ENCODE peak calls at places on chromosomes 12 and 14, in eight cellular contexts. J, C, Z, F, S, Q, P and G are unnamed samples.
A peak's percentile ranks its signal among the peaks of the same experiment; 100 is the strongest.

GRCh38 chr12:120944645-120945217 is 33.6 kb upstream of the HNF1A start:
- DNase-seq in S (no peak), C (no peak), P (peak; percentile 31), Z (peak; percentile 68), J (no peak), F (peak; percentile 77), Q (peak; percentile 66), G (peak; percentile 71)

GRCh38 chr12:13386269-13387039 is 189.9 kb downstream of the EMP1 start:
- DNase-seq in Q (no peak), S (no peak), J (no peak), Z (no peak), F (no peak), P (no peak), C (no peak), G (no peak)

GRCh38 chr12:4307593-4308333 is 13.2 kb upstream of the TIGAR start:
- DNase-seq in C (peak; percentile 97), S (peak; percentile 95), J (peak; percentile 83), P (peak; percentile 76), Q (no peak), F (peak; percentile 92), Z (peak; percentile 78), G (no peak)

GRCh38 chr14:30005114-30005698 is 77.6 kb upstream of the PRKD1 start:
- DNase-seq in J (no peak), P (peak; percentile 36), F (peak; percentile 30), C (no peak), Z (no peak), Q (no peak), S (peak; percentile 12), G (no peak)

GRCh38 chr12:117367006-117367638 is 5.7 kb upstream of the NOS1 start:
- DNase-seq in Q (peak; percentile 31), S (no peak), C (no peak), F (peak; percentile 93), J (peak; percentile 84), P (peak; percentile 70), Z (peak; percentile 84), G (peak; percentile 43)

GRCh38 chr12:52895726-52896189 is 9.1 kb downstream of the KRT8 start:
- DNase-seq in P (no peak), Z (no peak), C (no peak), J (no peak), S (no peak), Q (no peak), F (no peak), G (no peak)

GRCh38 chr12:124438415-124439056 is 128.9 kb downstream of the NCOR2 start:
- DNase-seq in Z (no peak), C (no peak), F (no peak), P (no peak), Q (no peak), S (no peak), J (no peak), G (no peak)

GRCh38 chr12:1630827-1631591 is 2.0 kb downstream of the WNT5B start:
- DNase-seq in C (no peak), P (peak; percentile 55), S (no peak), Q (no peak), J (no peak), Z (peak; percentile 81), F (no peak), G (no peak)

GRCh38 chr14:95316826-95317225 is 2.9 kb downstream of the CLMN start:
- DNase-seq in P (no peak), F (no peak), Q (no peak), Z (peak; percentile 51), S (no peak), C (no peak), J (no peak), G (no peak)

GRCh38 chr12:27696864-27697564 is 767 bp downstream of the REP15 start:
- DNase-seq in Z (no peak), F (no peak), S (no peak), P (no peak), J (no peak), C (no peak), Q (no peak), G (no peak)

GRCh38 chr12:132700212-132700913 is 10.3 kb upstream of the PGAM5 start:
- DNase-seq in Z (no peak), Q (no peak), J (no peak), P (peak; percentile 56), S (no peak), F (no peak), C (no peak), G (no peak)

GRCh38 chr14:68042002-68042401 is 222.4 kb downstream of the RAD51B start:
- DNase-seq in C (no peak), J (no peak), P (no peak), F (no peak), Q (no peak), S (no peak), Z (no peak), G (no peak)

GRCh38 chr12:107512391-107512790 is 173.2 kb upstream of the PWP1 start:
- DNase-seq in S (no peak), Z (no peak), J (no peak), F (no peak), Q (no peak), P (no peak), C (no peak), G (no peak)

GRCh38 chr12:76033116-76034001 is 1.8 kb upstream of the PHLDA1 start:
- DNase-seq in P (no peak), Q (no peak), Z (no peak), C (no peak), J (no peak), F (no peak), S (no peak), G (no peak)

GRCh38 chr12:56266634-56267442 is at the start of gene COQ10A:
- DNase-seq in P (peak; percentile 79), Z (peak; percentile 93), F (peak; percentile 100), Q (peak; percentile 75), S (peak; percentile 18), J (peak; percentile 91), C (peak; percentile 85), G (peak; percentile 82)

GRCh38 chr14:97380539-97380941 is 583.4 kb downstream of the VRK1 start:
- DNase-seq in J (no peak), C (peak; percentile 88), F (no peak), S (peak; percentile 62), P (no peak), Q (peak; percentile 56), Z (no peak), G (peak; percentile 59)

GRCh38 chr14:51780741-51781140 is 79.7 kb upstream of the GNG2 start:
- DNase-seq in C (no peak), F (no peak), J (no peak), S (no peak), P (peak; percentile 43), Z (no peak), Q (no peak), G (no peak)

GRCh38 chr14:54722791-54723432 is 156.0 kb downstream of the SAMD4A start:
- DNase-seq in F (no peak), Z (no peak), Q (no peak), P (peak; percentile 32), C (no peak), S (no peak), J (no peak), G (no peak)

GRCh38 chr14:58960945-58961731 is 227.3 kb upstream of the DAAM1 start:
- DNase-seq in J (no peak), Q (no peak), Z (no peak), C (no peak), S (no peak), P (no peak), F (no peak), G (no peak)

GRCh38 chr14:85443001-85443400 is 86.9 kb upstream of the FLRT2 start:
- DNase-seq in Z (no peak), C (no peak), F (no peak), J (no peak), P (no peak), S (no peak), Q (no peak), G (no peak)

GRCh38 chr14:75452900-75453816 is 25.3 kb downstream of the JDP2 start:
- DNase-seq in Q (no peak), S (peak; percentile 74), C (peak; percentile 96), Z (peak; percentile 31), J (peak; percentile 72), P (peak; percentile 62), F (peak; percentile 85), G (no peak)

GRCh38 chr12:119024226-119024810 is 43.0 kb downstream of the SRRM4 start:
- DNase-seq in Q (no peak), S (no peak), P (no peak), J (no peak), F (no peak), C (no peak), Z (no peak), G (no peak)

GRCh38 chr12:42109031-42109430 is 35.6 kb downstream of the GXYLT1 start:
- DNase-seq in C (no peak), F (no peak), P (no peak), J (no peak), S (no peak), Z (no peak), Q (no peak), G (no peak)

GRCh38 chr14:32865827-32866376 is 72.8 kb upstream of the NPAS3 start:
- DNase-seq in F (peak; percentile 36), Q (no peak), Z (no peak), S (no peak), P (no peak), C (no peak), J (no peak), G (no peak)

GRCh38 chr12:49294804-49295086 is 202 bp upstream of the PRPH start:
- DNase-seq in C (no peak), J (no peak), F (no peak), Q (no peak), S (no peak), P (no peak), Z (no peak), G (no peak)

GRCh38 chr12:126337556-126337955 is 1272.3 kb downstream of the AACS start:
- DNase-seq in S (no peak), J (no peak), F (no peak), Z (no peak), Q (no peak), P (no peak), C (no peak), G (no peak)

GRCh38 chr12:87953257-87953860 is 75.8 kb downstream of the C12orf50 start:
- DNase-seq in Z (no peak), P (peak; percentile 47), J (no peak), C (no peak), Q (no peak), F (peak; percentile 49), S (no peak), G (no peak)

GRCh38 chr12:93198086-93198485 is 179.6 kb upstream of the NUDT4 start:
- DNase-seq in F (no peak), C (no peak), Z (no peak), J (no peak), P (peak; percentile 55), S (no peak), Q (no peak), G (no peak)

GRCh38 chr14:35821546-35822411 is 4.4 kb upstream of the BRMS1L start:
- DNase-seq in F (peak; percentile 17), S (no peak), Z (no peak), C (no peak), J (no peak), P (peak; percentile 34), Q (no peak), G (no peak)

GRCh38 chr14:68814376-68815287 is 21.8 kb upstream of the ZFP36L1 start:
- DNase-seq in P (no peak), C (peak; percentile 54), Q (no peak), Z (no peak), J (no peak), F (peak; percentile 75), S (no peak), G (no peak)

GRCh38 chr12:62466018-62466595 is 519 bp upstream of the MON2 start:
- DNase-seq in P (peak; percentile 34), S (no peak), F (peak; percentile 67), Z (no peak), C (no peak), Q (peak; percentile 11), J (no peak), G (no peak)

GRCh38 chr14:69464829-69465228 is 19.7 kb upstream of the PLEKHD1 start:
- DNase-seq in C (peak; percentile 73), S (no peak), Z (no peak), Q (no peak), P (peak; percentile 87), J (no peak), F (no peak), G (no peak)

GRCh38 chr12:47770086-47770726 is 2.8 kb upstream of the SLC48A1 start:
- DNase-seq in F (no peak), C (no peak), Z (no peak), P (no peak), J (no peak), S (no peak), Q (no peak), G (no peak)

GRCh38 chr12:130953783-130954543 is at the start of gene ADGRD1:
- DNase-seq in F (peak; percentile 49), P (no peak), J (peak; percentile 67), Q (no peak), C (no peak), Z (no peak), S (no peak), G (no peak)